ENCODE peak calls at places on chromosomes 12 and 14, in seven cellular contexts. M, U, Y, O, X, B and H are unnamed samples.

GRCh38 chr12:51721281-51721940 is 127.1 kb downstream of the FIGNL2 start:
- DNase-seq in M (no peak), U (no peak), Y (no peak), O (peak; percentile 40), X (peak; percentile 13), B (no peak), H (peak; percentile 34)

GRCh38 chr12:111454311-111454710 is 48.6 kb downstream of the SH2B3 start:
- DNase-seq in M (no peak), U (no peak), Y (no peak), O (no peak), X (no peak), B (no peak), H (no peak)

GRCh38 chr14:78043349-78043748 is 126.8 kb upstream of the NRXN3 start:
- DNase-seq in M (no peak), U (no peak), Y (no peak), O (no peak), X (no peak), B (no peak), H (no peak)

GRCh38 chr14:23578560-23579310 is at the start of gene JPH4:
- DNase-seq in M (no peak), U (no peak), Y (no peak), O (no peak), X (no peak), B (no peak), H (no peak)

GRCh38 chr14:46325157-46325556 is 326.4 kb downstream of the RPL10L start:
- DNase-seq in M (no peak), U (no peak), Y (no peak), O (no peak), X (no peak), B (no peak), H (no peak)

GRCh38 chr14:47675489-47676300 is at the start of gene MDGA2:
- DNase-seq in M (no peak), U (no peak), Y (no peak), O (no peak), X (peak; percentile 18), B (no peak), H (no peak)

GRCh38 chr14:67187210-67187609 is 2.0 kb upstream of the GARIN2 start:
- DNase-seq in M (no peak), U (no peak), Y (no peak), O (peak; percentile 63), X (peak; percentile 84), B (peak; percentile 45), H (peak; percentile 66)

GRCh38 chr14:23640524-23641141 is 4.5 kb downstream of the DHRS2 start:
- DNase-seq in M (no peak), U (no peak), Y (peak; percentile 27), O (peak; percentile 67), X (peak; percentile 77), B (peak; percentile 74), H (peak; percentile 62)

GRCh38 chr14:65286443-65286842 is 126.1 kb upstream of the FUT8 start:
- DNase-seq in M (no peak), U (no peak), Y (no peak), O (peak; percentile 20), X (no peak), B (no peak), H (peak; percentile 36)

GRCh38 chr14:94180655-94181271 is 6.6 kb downstream of the PPP4R4 start:
- DNase-seq in M (no peak), U (no peak), Y (no peak), O (peak; percentile 50), X (peak; percentile 50), B (no peak), H (peak; percentile 51)

GRCh38 chr14:95370076-95370475 is 50.4 kb upstream of the CLMN start:
- DNase-seq in M (no peak), U (no peak), Y (no peak), O (no peak), X (no peak), B (no peak), H (no peak)

GRCh38 chr12:24697769-24698168 is 251.1 kb downstream of the BCAT1 start:
- DNase-seq in M (no peak), U (no peak), Y (no peak), O (no peak), X (peak; percentile 13), B (no peak), H (no peak)

GRCh38 chr14:95286649-95287048 is 33.1 kb downstream of the CLMN start:
- DNase-seq in M (no peak), U (no peak), Y (peak; percentile 13), O (no peak), X (no peak), B (no peak), H (no peak)

GRCh38 chr12:5921966-5922365 is 23.1 kb downstream of the ANO2 start:
- DNase-seq in M (no peak), U (no peak), Y (no peak), O (no peak), X (no peak), B (no peak), H (no peak)

GRCh38 chr14:51806624-51807023 is 53.8 kb upstream of the GNG2 start:
- DNase-seq in M (no peak), U (no peak), Y (no peak), O (no peak), X (no peak), B (no peak), H (no peak)

GRCh38 chr14:49480053-49480452 is 106.1 kb downstream of the RPS29 start:
- DNase-seq in M (no peak), U (no peak), Y (no peak), O (no peak), X (no peak), B (no peak), H (no peak)

GRCh38 chr14:58368951-58369350 is 26.8 kb upstream of the TOMM20L start:
- DNase-seq in M (no peak), U (no peak), Y (no peak), O (no peak), X (no peak), B (no peak), H (no peak)

GRCh38 chr14:53020193-53020932 is 69.5 kb upstream of the FERMT2 start:
- DNase-seq in M (no peak), U (no peak), Y (no peak), O (no peak), X (no peak), B (no peak), H (no peak)

DNA sequence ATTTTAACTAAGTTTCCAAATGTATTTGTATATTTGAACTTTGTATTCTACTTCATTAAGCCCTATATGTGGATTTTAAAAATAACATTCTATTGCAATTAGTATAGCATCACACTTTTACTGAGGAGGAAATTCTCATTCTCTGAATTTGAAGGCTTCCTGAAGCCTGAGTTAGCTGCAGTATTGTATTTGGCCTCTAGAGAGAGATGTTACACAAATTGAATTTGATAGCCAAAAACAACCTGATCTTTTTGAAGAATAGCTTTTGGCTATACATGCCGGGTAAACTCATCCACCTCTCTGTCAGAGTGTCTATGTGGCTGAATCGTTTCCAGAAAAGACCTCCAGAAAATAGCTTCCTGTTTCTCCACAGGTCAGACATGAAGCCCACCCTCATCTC is 316.5 kb upstream of the OR4E1 start:
- DNase-seq in M (no peak), U (no peak), Y (no peak), O (no peak), X (no peak), B (no peak), H (no peak)
- TF ChIP-seq CTCF in M (peak; percentile 44), U (peak; percentile 49), Y (peak; percentile 17), O (peak; percentile 45), X (peak; percentile 35), B (no peak), H (peak; percentile 27)

GRCh38 chr12:31525496-31526157 is 65.3 kb downstream of the DENND5B start:
- DNase-seq in M (no peak), U (no peak), Y (no peak), O (no peak), X (no peak), B (no peak), H (no peak)
- H3K4me3 ChIP-seq in M (no peak overlapping the region), U (no peak overlapping the region), Y (no peak overlapping the region), O (no peak overlapping the region), X (no peak overlapping the region), B (no peak overlapping the region), H (no peak overlapping the region)

DNA sequence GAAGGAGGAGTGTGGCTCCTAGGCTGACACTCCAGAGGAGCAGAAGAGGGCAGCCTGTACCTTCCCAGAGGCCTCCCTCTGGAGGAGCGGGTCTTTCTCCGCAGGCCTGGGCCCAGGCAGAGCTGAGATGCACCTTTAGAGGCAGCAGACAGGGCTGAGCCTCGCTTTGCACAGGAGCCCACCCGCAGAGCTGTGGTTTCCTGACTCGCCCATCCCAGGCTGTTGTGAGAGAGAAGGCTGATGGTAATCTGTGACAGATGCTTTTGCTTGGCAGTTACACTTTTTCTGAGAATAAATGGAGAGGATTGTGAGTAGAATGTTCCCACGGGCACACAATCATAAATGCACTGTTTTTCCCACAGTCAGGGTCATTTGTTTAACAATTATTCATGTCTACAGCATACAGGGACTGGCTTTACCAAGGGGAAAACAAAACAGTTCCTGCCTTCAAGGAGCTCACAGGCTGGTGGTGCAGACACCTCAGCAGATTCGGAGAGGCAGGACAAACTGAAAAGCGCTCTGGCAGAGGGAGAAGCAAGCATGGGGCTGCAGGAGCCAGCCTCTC is 13.9 kb downstream of the EVL start:
- DNase-seq in M (no peak), U (no peak), Y (no peak), O (peak; percentile 39), X (peak; percentile 89), B (peak; percentile 74), H (peak; percentile 85)
- TF ChIP-seq CTCF in M (no peak), U (peak; percentile 6), Y (no peak), O (no peak), X (peak; percentile 19), B (peak; percentile 10), H (no peak)

DNA sequence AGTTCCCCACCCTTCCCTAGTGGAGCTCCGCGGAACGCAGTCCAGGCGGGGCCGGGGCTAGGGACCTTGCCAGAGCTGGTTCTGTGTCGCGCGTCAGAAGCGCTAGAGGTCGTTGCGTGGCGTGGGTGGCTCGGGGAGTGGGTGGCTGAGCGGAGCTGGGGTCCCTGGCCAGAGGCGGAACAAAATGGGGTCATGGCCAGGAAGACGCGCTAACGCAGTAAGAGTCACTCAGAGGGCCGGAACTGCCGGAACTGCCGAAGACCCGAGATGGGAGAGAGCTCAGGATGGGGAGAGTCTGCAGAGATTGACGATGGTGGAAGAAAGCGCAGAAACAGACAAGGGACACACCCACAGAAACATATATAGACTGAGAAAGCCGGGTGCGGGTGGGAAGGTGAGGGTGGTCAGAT is 4.8 kb downstream of the DGKA start:
- DNase-seq in M (no peak), U (no peak), Y (no peak), O (no peak), X (no peak), B (no peak), H (no peak)
- H3K4me3 ChIP-seq in M (peak overlapping the region; percentile 27), U (no peak overlapping the region), Y (peak overlapping the region; percentile 35), O (no peak overlapping the region), X (peak overlapping the region; percentile 7), B (no peak overlapping the region), H (peak overlapping the region; percentile 32)

GRCh38 chr12:67415473-67415872 is 146.3 kb downstream of the CAND1 start:
- DNase-seq in M (no peak), U (no peak), Y (no peak), O (peak; percentile 55), X (peak; percentile 52), B (peak; percentile 39), H (peak; percentile 56)
- TF ChIP-seq CTCF in M (peak; percentile 38), U (peak; percentile 39), Y (no peak), O (peak; percentile 56), X (peak; percentile 62), B (peak; percentile 69), H (peak; percentile 58)